ENCODE peak calls at places on chromosomes 3 and 15, in four cellular contexts. E is K562, I is HL-60, F is GM12878. D is an unnamed sample.

GRCh38 chr15:96268421-96269204 is 61.9 kb upstream of the NR2F2 start:
- DNase-seq in I (no peak), E (no peak), F (no peak), D (no peak)

GRCh38 chr15:78445875-78446274 is 7.9 kb downstream of the IREB2 start:
- DNase-seq in I (no peak), E (no peak), F (no peak), D (no peak)

GRCh38 chr3:63861306-63861705 is 2.3 kb downstream of the THOC7 start:
- DNase-seq in E (no peak), I (no peak), F (no peak), D (no peak)

GRCh38 chr3:4688411-4688810 is 195.3 kb downstream of the ITPR1 start:
- DNase-seq in I (no peak), F (no peak), E (no peak), D (no peak)

GRCh38 chr3:133644768-133645167 is 17.0 kb downstream of the TOPBP1 start:
- DNase-seq in I (no peak), F (no peak), E (no peak), D (no peak)

GRCh38 chr15:76006136-76006778 is 6.0 kb downstream of the NRG4 start:
- DNase-seq in E (no peak), F (no peak), I (peak; percentile 94), D (no peak)

GRCh38 chr15:72161351-72162132 is 36.0 kb downstream of the GRAMD2A start:
- DNase-seq in F (no peak), E (no peak), I (no peak), D (no peak)

GRCh38 chr3:150000631-150001030 is 29.9 kb upstream of the PFN2 start:
- DNase-seq in F (no peak), I (no peak), E (no peak), D (no peak)

GRCh38 chr3:59425942-59426341 is 376.1 kb upstream of the CFAP20DC start:
- DNase-seq in E (no peak), I (no peak), F (no peak), D (no peak)

GRCh38 chr15:59892995-59893394 is 111.1 kb upstream of the FOXB1 start:
- DNase-seq in E (peak; percentile 12), F (no peak), I (no peak), D (no peak)

GRCh38 chr3:185986201-185986600 is 48.4 kb upstream of the TRA2B start:
- DNase-seq in E (peak; percentile 51), F (no peak), I (peak; percentile 32), D (no peak)

GRCh38 chr15:93987068-93987467 is 244.3 kb upstream of the MCTP2 start:
- DNase-seq in F (no peak), I (no peak), E (no peak), D (no peak)

GRCh38 chr15:58043192-58043903 is 22.2 kb downstream of the ALDH1A2 start:
- DNase-seq in F (no peak), I (peak; percentile 38), E (peak; percentile 64), D (no peak)

GRCh38 chr15:32687556-32687955 is 30.2 kb upstream of the GREM1 start:
- DNase-seq in I (no peak), E (no peak), F (no peak), D (no peak)

DNA sequence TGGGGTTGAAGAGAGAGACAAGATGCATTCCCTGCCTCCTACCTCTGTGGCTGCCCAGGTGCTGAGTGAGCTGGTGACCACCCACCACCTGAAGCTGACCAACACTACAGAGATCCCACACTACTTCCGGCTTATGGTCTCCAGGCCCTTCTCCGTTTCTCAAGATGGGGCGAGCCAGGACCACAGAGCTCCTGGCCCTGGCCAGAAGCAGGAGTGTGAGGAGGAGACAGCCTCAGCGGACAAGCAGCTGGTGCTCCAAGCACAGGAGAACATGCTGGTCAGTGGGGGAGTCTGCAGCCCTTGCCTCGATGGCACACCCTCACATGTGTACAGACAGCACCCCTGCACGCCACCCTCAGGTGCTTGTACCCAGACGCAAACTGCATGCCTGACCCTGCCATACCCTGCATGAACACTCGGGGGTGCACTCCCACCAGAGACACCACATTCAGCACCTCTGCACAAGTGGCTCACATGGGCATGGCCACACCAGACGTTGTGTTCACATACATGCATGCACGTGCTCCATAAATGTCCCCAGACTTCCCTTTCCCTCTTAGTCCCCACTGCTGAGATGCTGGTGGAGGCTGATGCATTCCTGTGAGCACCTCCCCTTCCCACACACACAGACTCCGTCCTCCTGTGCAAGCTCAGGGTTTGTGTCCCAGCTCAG is 19.0 kb downstream of the ACAA1 start:
- DNase-seq in E (peak; percentile 83), F (peak; percentile 41), I (peak; percentile 88), D (peak; percentile 82)
- TF ChIP-seq POLR2AphosphoS5 in E (no peak), F (peak; percentile 55), I (peak; percentile 34), D (no peak)

GRCh38 chr15:30046414-30046813 is 36.3 kb upstream of the GOLGA8J start:
- DNase-seq in F (no peak), I (no peak), E (no peak), D (no peak)
- TF ChIP-seq SPI1 in F (no peak), I (no peak), E (no peak), D (no peak)

DNA sequence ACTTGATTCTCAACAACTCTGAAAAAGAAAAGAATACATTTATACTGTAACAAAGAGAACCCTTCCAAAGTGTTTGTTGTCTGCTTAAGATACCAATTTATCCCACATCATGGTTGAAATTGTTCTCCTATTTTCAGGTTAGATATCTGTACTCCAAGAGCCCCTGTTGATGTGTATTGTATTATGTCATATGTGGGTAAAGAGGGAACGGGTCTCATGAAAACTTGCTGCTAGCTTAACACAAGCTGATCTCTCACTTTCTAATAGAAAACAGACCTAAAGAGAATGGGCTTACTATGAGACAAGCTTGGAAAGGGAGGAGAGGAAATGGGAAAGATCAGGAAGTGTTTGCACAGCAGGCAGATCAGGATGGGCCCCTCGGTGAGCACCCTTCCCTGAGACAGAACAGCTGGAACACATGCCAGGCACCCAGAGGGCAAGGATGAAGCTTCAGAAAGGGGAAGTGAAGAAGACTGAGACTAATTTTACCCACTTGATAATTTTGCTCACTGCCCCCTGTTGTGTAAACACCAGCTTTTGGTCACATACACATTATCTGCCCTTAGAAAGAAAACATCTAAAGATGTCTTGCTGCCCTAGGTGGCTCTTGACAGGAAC is 747.9 kb upstream of the CCDC54 start:
- DNase-seq in I (no peak), F (peak; percentile 45), E (no peak), D (no peak)
- TF ChIP-seq POLR2AphosphoS5 in I (no peak), F (no peak), E (no peak), D (no peak)

GRCh38 chr3:197926418-197926817 is 23.6 kb upstream of the RPL35A start:
- DNase-seq in I (no peak), E (peak; percentile 57), F (no peak), D (no peak)
- TF ChIP-seq SPI1 in I (no peak), E (no peak), F (no peak), D (no peak)

DNA sequence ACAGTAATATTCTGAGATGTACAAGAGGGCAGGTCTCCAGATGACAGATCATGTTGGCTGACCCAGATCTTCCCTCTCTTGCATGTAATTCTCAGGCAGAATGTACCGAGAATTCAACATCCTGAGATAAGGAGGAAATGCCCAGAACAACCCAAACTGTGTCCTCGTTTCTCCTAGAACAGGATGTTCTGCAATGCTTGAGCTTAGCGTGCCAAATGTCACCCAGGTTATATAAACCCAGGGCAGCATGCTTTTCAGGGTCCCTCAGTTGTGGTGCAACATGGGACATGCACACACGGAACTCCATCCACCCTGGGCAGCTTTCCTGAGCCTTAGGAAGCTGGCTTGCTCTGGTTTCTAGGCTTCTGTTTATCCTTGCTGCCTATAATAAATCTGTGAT is 102.1 kb upstream of the CMC1 start:
- DNase-seq in E (no peak), I (no peak), F (no peak), D (no peak)
- TF ChIP-seq POLR2AphosphoS5 in E (no peak), I (no peak), F (no peak), D (no peak)

GRCh38 chr3:65978116-65978515 is 60.6 kb downstream of the MAGI1 start:
- DNase-seq in F (no peak), I (no peak), E (no peak), D (no peak)
- TF ChIP-seq SPI1 in F (no peak), I (no peak), E (no peak), D (no peak)